ENCODE peak calls at places on chromosomes 5 and 9, in seven cellular contexts. One of them, this sample, is unnamed.

GRCh38 chr9:8599937-8600336 is 800.4 kb upstream of the DMAC1 start:
- DNase-seq in T follicular helper cell: no peak
- DNase-seq in activated T-helper 1 cell treated with anti-CD3 and anti-CD28 coated beads, Interleukin-12 subunit alpha, Interleukin-12 subunit beta, Interleukin-2, Interleukin-4 antibody, amounts not matched to agents 30 ng/mL and 10 ng/mL and 1 ng/mL, durations not matched to agents 14 hours and 24 hours and 36 hours: no peak
- DNase-seq in CD4-positive, alpha-beta memory T cell: no peak
- DNase-seq in amniotic epithelial cell: no peak
- DNase-seq in T-helper 2 cell: no peak
- DNase-seq in heart right ventricle: no peak
- DNase-seq in this sample: no peak

GRCh38 chr9:131258186-131258585 is 18.1 kb downstream of the FAM78A start:
- DNase-seq in T follicular helper cell: no peak
- DNase-seq in activated T-helper 1 cell treated with anti-CD3 and anti-CD28 coated beads, Interleukin-12 subunit alpha, Interleukin-12 subunit beta, Interleukin-2, Interleukin-4 antibody, amounts not matched to agents 30 ng/mL and 10 ng/mL and 1 ng/mL, durations not matched to agents 14 hours and 24 hours and 36 hours: no peak
- DNase-seq in CD4-positive, alpha-beta memory T cell: no peak
- DNase-seq in amniotic epithelial cell: no peak
- DNase-seq in T-helper 2 cell: no peak
- DNase-seq in heart right ventricle: no peak
- DNase-seq in this sample: no peak

GRCh38 chr5:147743686-147744332 is 38.7 kb downstream of the JAKMIP2 start:
- DNase-seq in T follicular helper cell: no peak
- DNase-seq in activated T-helper 1 cell treated with anti-CD3 and anti-CD28 coated beads, Interleukin-12 subunit alpha, Interleukin-12 subunit beta, Interleukin-2, Interleukin-4 antibody, amounts not matched to agents 30 ng/mL and 10 ng/mL and 1 ng/mL, durations not matched to agents 14 hours and 24 hours and 36 hours: no peak
- DNase-seq in CD4-positive, alpha-beta memory T cell: no peak
- DNase-seq in amniotic epithelial cell: peak; percentile 3
- DNase-seq in T-helper 2 cell: no peak
- DNase-seq in heart right ventricle: peak; percentile 22
- DNase-seq in this sample: no peak

GRCh38 chr9:108534741-108535140 is 321.0 kb downstream of the ACTL7B start:
- DNase-seq in T follicular helper cell: no peak
- DNase-seq in activated T-helper 1 cell treated with anti-CD3 and anti-CD28 coated beads, Interleukin-12 subunit alpha, Interleukin-12 subunit beta, Interleukin-2, Interleukin-4 antibody, amounts not matched to agents 30 ng/mL and 10 ng/mL and 1 ng/mL, durations not matched to agents 14 hours and 24 hours and 36 hours: no peak
- DNase-seq in CD4-positive, alpha-beta memory T cell: no peak
- DNase-seq in amniotic epithelial cell: peak; percentile 83
- DNase-seq in T-helper 2 cell: no peak
- DNase-seq in heart right ventricle: no peak
- DNase-seq in this sample: no peak

GRCh38 chr5:36060516-36060885 is 6.2 kb downstream of the UGT3A2 start:
- DNase-seq in T follicular helper cell: no peak
- DNase-seq in activated T-helper 1 cell treated with anti-CD3 and anti-CD28 coated beads, Interleukin-12 subunit alpha, Interleukin-12 subunit beta, Interleukin-2, Interleukin-4 antibody, amounts not matched to agents 30 ng/mL and 10 ng/mL and 1 ng/mL, durations not matched to agents 14 hours and 24 hours and 36 hours: no peak
- DNase-seq in CD4-positive, alpha-beta memory T cell: no peak
- DNase-seq in amniotic epithelial cell: no peak
- DNase-seq in T-helper 2 cell: no peak
- DNase-seq in heart right ventricle: no peak
- DNase-seq in this sample: no peak

GRCh38 chr5:72559866-72560766 is 52.9 kb upstream of the ZNF366 start:
- DNase-seq in T follicular helper cell: no peak
- DNase-seq in activated T-helper 1 cell treated with anti-CD3 and anti-CD28 coated beads, Interleukin-12 subunit alpha, Interleukin-12 subunit beta, Interleukin-2, Interleukin-4 antibody, amounts not matched to agents 30 ng/mL and 10 ng/mL and 1 ng/mL, durations not matched to agents 14 hours and 24 hours and 36 hours: no peak
- DNase-seq in CD4-positive, alpha-beta memory T cell: no peak
- DNase-seq in amniotic epithelial cell: no peak
- DNase-seq in T-helper 2 cell: no peak
- DNase-seq in heart right ventricle: peak; percentile 23
- DNase-seq in this sample: no peak

GRCh38 chr9:100472725-100473261 is at the start of gene TMEFF1:
- DNase-seq in T follicular helper cell: peak; percentile 20
- DNase-seq in activated T-helper 1 cell treated with anti-CD3 and anti-CD28 coated beads, Interleukin-12 subunit alpha, Interleukin-12 subunit beta, Interleukin-2, Interleukin-4 antibody, amounts not matched to agents 30 ng/mL and 10 ng/mL and 1 ng/mL, durations not matched to agents 14 hours and 24 hours and 36 hours: peak; percentile 18
- DNase-seq in CD4-positive, alpha-beta memory T cell: peak; percentile 39
- DNase-seq in amniotic epithelial cell: no peak
- DNase-seq in T-helper 2 cell: peak; percentile 7
- DNase-seq in heart right ventricle: no peak
- DNase-seq in this sample: peak; percentile 49

GRCh38 chr5:111439473-111440075 is 72.8 kb downstream of the STARD4 start:
- DNase-seq in T follicular helper cell: no peak
- DNase-seq in activated T-helper 1 cell treated with anti-CD3 and anti-CD28 coated beads, Interleukin-12 subunit alpha, Interleukin-12 subunit beta, Interleukin-2, Interleukin-4 antibody, amounts not matched to agents 30 ng/mL and 10 ng/mL and 1 ng/mL, durations not matched to agents 14 hours and 24 hours and 36 hours: no peak
- DNase-seq in CD4-positive, alpha-beta memory T cell: no peak
- DNase-seq in amniotic epithelial cell: no peak
- DNase-seq in T-helper 2 cell: no peak
- DNase-seq in heart right ventricle: no peak
- DNase-seq in this sample: no peak

This sample was measured in CD8-positive, alpha-beta T cell.